ENCODE peak calls at places on chromosomes 6 and 20, in seven cellular contexts. X is upper lobe of right lung, T is mesothelial cell of epicardium, W is neural progenitor cell, C is HFFc6, M is Peyer's patch, L is heart right ventricle. O is an unnamed sample.

GRCh38 chr6:31479933-31480535 is 17.9 kb upstream of the MICB start:
- DNase-seq in X (no peak), T (no peak), W (no peak), C (no peak), M (no peak), L (no peak), O (no peak)

GRCh38 chr6:82874867-82875266 is 190.8 kb downstream of the UBE3D start:
- DNase-seq in X (no peak), T (no peak), W (no peak), C (no peak), M (no peak), L (no peak), O (no peak)

GRCh38 chr6:17098538-17098937 is 3.3 kb upstream of the STMND1 start:
- DNase-seq in X (no peak), T (no peak), W (no peak), C (peak), M (no peak), L (no peak), O (no peak)

GRCh38 chr6:158910484-158911075 is 89.4 kb downstream of the RSPH3 start:
- DNase-seq in X (no peak), T (peak), W (peak), C (no peak), M (peak), L (no peak), O (no peak)

GRCh38 chr20:49846206-49846807 is 33.7 kb downstream of the SLC9A8 start:
- DNase-seq in X (no peak), T (no peak), W (peak), C (peak), M (peak), L (no peak), O (no peak)

GRCh38 chr20:62408055-62408454 is 970 bp upstream of the CABLES2 start:
- DNase-seq in X (no peak), T (no peak), W (no peak), C (no peak), M (no peak), L (no peak), O (no peak)

GRCh38 chr20:37209661-37210314 is 30.4 kb upstream of the MROH8 start:
- DNase-seq in X (no peak), T (no peak), W (no peak), C (no peak), M (no peak), L (no peak), O (no peak)

GRCh38 chr6:73058736-73059135 is 166.6 kb downstream of the KHDC1L start:
- DNase-seq in X (no peak), T (no peak), W (no peak), C (peak), M (no peak), L (no peak), O (no peak)

GRCh38 chr20:23541330-23541729 is 27.0 kb downstream of the CST9L start:
- DNase-seq in X (no peak), T (no peak), W (peak), C (no peak), M (no peak), L (no peak), O (no peak)

GRCh38 chr6:128554302-128554701 is 33.9 kb upstream of the PTPRK start:
- DNase-seq in X (no peak), T (no peak), W (no peak), C (no peak), M (no peak), L (no peak), O (no peak)

GRCh38 chr20:52047811-52048302 is 143.7 kb downstream of the ZFP64 start:
- DNase-seq in X (no peak), T (no peak), W (peak), C (no peak), M (no peak), L (no peak), O (no peak)

GRCh38 chr6:139932671-139933070 is 558.2 kb upstream of the CITED2 start:
- DNase-seq in X (no peak), T (no peak), W (no peak), C (no peak), M (no peak), L (no peak), O (no peak)

GRCh38 chr6:87078983-87079616 is 15.8 kb downstream of the CGA start:
- DNase-seq in X (peak), T (peak), W (peak), C (peak), M (peak), L (peak), O (peak)

GRCh38 chr20:36308318-36308710 is 2.2 kb downstream of the DLGAP4 start:
- DNase-seq in X (peak), T (no peak), W (no peak), C (no peak), M (no peak), L (no peak), O (no peak)

GRCh38 chr6:3517350-3517749 is 60.5 kb upstream of the SLC22A23 start:
- DNase-seq in X (no peak), T (no peak), W (no peak), C (peak), M (no peak), L (no peak), O (peak)

GRCh38 chr6:40933864-40934263 is 105.2 kb downstream of the UNC5CL start:
- DNase-seq in X (no peak), T (no peak), W (no peak), C (no peak), M (no peak), L (no peak), O (no peak)

GRCh38 chr6:82785206-82785605 is 280.4 kb downstream of the UBE3D start:
- DNase-seq in X (no peak), T (no peak), W (no peak), C (no peak), M (no peak), L (no peak), O (no peak)

GRCh38 chr6:169028343-169028742 is 225.3 kb downstream of the THBS2 start:
- DNase-seq in X (no peak), T (no peak), W (no peak), C (no peak), M (no peak), L (no peak), O (no peak)

GRCh38 chr20:61744691-61745396 is 320.8 kb downstream of the TAF4 start:
- DNase-seq in X (no peak), T (no peak), W (no peak), C (no peak), M (no peak), L (no peak), O (peak)

GRCh38 chr6:72819609-72820008 is 197.7 kb downstream of the KCNQ5 start:
- DNase-seq in X (no peak), T (no peak), W (no peak), C (no peak), M (no peak), L (no peak), O (no peak)

GRCh38 chr20:10309326-10309725 is 90.7 kb downstream of the SNAP25 start:
- DNase-seq in X (no peak), T (no peak), W (no peak), C (peak), M (no peak), L (no peak), O (peak)

GRCh38 chr6:33320315-33321181 is 3.0 kb upstream of the ZBTB22 start:
- DNase-seq in X (no peak), T (no peak), W (no peak), C (peak), M (no peak), L (peak), O (no peak)

GRCh38 chr20:15109494-15109893 is 772.1 kb upstream of the FLRT3 start:
- DNase-seq in X (no peak), T (no peak), W (no peak), C (no peak), M (no peak), L (no peak), O (no peak)

GRCh38 chr6:117206951-117207687 is 58.2 kb upstream of the VGLL2 start:
- DNase-seq in X (no peak), T (no peak), W (peak), C (no peak), M (no peak), L (peak), O (no peak)

GRCh38 chr6:132483779-132484679 is 28.9 kb downstream of the STX7 start:
- DNase-seq in X (no peak), T (peak), W (peak), C (peak), M (no peak), L (no peak), O (peak)

GRCh38 chr6:52900536-52900935 is 9.0 kb downstream of the GSTA3 start:
- DNase-seq in X (no peak), T (no peak), W (no peak), C (no peak), M (no peak), L (no peak), O (no peak)

GRCh38 chr6:16717275-16717942 is 43.9 kb downstream of the ATXN1 start:
- DNase-seq in X (no peak), T (no peak), W (peak), C (no peak), M (no peak), L (no peak), O (no peak)

GRCh38 chr6:119310486-119311036 is 39.0 kb downstream of the MAN1A1 start:
- DNase-seq in X (no peak), T (no peak), W (no peak), C (no peak), M (no peak), L (no peak), O (no peak)

GRCh38 chr6:30397697-30398096 is 52.7 kb downstream of the RPP21 start:
- DNase-seq in X (no peak), T (no peak), W (peak), C (no peak), M (no peak), L (no peak), O (no peak)

GRCh38 chr20:1964659-1965405 is 29.0 kb downstream of the PDYN start:
- DNase-seq in X (no peak), T (no peak), W (peak), C (no peak), M (no peak), L (no peak), O (no peak)

GRCh38 chr6:32945106-32945761 is 4.4 kb upstream of the HLA-DMB start:
- DNase-seq in X (no peak), T (no peak), W (no peak), C (no peak), M (peak), L (no peak), O (no peak)

GRCh38 chr6:71035871-71036270 is 79.0 kb upstream of the B3GAT2 start:
- DNase-seq in X (no peak), T (no peak), W (no peak), C (no peak), M (no peak), L (no peak), O (no peak)

GRCh38 chr20:1674990-1675389 is 17.4 kb upstream of the SIRPG start:
- DNase-seq in X (no peak), T (no peak), W (no peak), C (no peak), M (no peak), L (no peak), O (no peak)

GRCh38 chr6:30283761-30284160 is 43.0 kb upstream of the TRIM39 start:
- DNase-seq in X (no peak), T (no peak), W (no peak), C (no peak), M (no peak), L (no peak), O (no peak)

GRCh38 chr20:63228786-63229185 is 6.9 kb upstream of the BIRC7 start:
- DNase-seq in X (no peak), T (no peak), W (no peak), C (no peak), M (no peak), L (no peak), O (no peak)

GRCh38 chr6:107657755-107658461 is 166.2 kb downstream of the SCML4 start:
- DNase-seq in X (peak), T (no peak), W (no peak), C (peak), M (peak), L (peak), O (no peak)

GRCh38 chr6:45479834-45480696 is 102.3 kb upstream of the SUPT3H start:
- DNase-seq in X (no peak), T (no peak), W (peak), C (peak), M (no peak), L (no peak), O (peak)

DNA sequence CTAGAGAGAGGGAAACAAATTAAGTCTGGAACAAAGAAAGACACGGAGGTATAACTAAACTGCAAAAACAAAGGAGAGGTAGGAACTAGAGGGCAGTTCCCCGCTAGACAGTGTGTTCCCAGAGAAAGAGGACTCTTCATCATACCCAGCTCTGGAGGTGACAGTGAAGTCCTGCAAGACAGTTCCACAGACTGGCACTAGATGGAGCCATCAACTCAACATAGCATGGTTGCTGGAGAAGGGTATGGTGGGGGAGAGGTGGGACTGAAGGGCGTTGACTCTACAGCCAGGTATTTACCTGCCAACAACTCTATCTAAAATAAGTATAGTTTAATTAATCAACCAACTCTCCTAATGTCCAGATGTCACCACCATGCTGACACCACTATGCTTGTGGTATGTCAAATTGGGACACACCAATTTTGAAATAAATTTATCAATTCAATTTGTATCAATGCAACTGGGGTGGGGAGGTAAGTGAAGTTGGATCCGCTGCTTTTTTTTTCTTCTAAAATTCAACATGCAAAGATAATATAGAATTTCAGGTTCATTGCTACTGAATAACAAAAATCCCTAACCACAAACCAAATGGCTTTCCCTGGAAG is 9.7 kb downstream of the BACH2 start:
- DNase-seq in X (no peak), T (no peak), W (peak), C (peak), M (peak), L (no peak), O (no peak)
- TF ChIP-seq CTCF in X (peak), T (no peak), W (peak), C (peak), M (peak), L (peak), O (peak)

GRCh38 chr6:44294832-44295791 is 18.0 kb downstream of the AARS2 start:
- DNase-seq in X (no peak), T (no peak), W (no peak), C (no peak), M (no peak), L (no peak), O (no peak)

GRCh38 chr6:44286747-44287146 is 16.5 kb downstream of the TMEM151B start:
- DNase-seq in X (no peak), T (no peak), W (no peak), C (no peak), M (no peak), L (no peak), O (no peak)

GRCh38 chr6:44289726-44290125 is 19.5 kb downstream of the TMEM151B start:
- DNase-seq in X (no peak), T (no peak), W (no peak), C (no peak), M (no peak), L (no peak), O (no peak)

GRCh38 chr6:44292661-44293365 is 20.3 kb downstream of the AARS2 start:
- DNase-seq in X (no peak), T (no peak), W (no peak), C (no peak), M (no peak), L (no peak), O (no peak)

DNA sequence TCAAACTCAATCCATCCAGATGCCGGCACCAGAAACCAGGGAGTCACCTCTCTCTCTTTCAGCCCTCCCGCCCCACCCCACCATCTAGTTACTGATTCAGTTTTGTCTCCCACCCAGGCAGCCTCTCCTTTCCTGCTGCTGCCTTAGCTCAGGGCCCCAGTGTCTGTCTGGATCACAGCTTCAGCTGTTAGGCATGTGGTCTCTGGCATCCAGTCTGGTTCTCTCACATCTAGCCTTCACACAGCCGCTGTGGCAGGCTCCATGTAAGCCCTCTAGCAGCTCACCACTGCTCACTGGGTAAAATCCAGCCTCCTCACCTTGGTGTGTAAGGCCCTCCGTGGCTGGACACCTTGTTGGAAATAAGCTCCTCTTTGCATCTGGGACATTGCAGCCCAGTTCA is 21.3 kb downstream of the AARS2 start:
- DNase-seq in X (no peak), T (no peak), W (no peak), C (no peak), M (no peak), L (no peak), O (no peak)
- TF ChIP-seq CTCF in X (no peak), T (no peak), W (no peak), C (no peak), M (no peak), L (no peak), O (no peak)

GRCh38 chr6:26273673-26274595 is 91.1 kb upstream of the BTN3A2 start:
- DNase-seq in X (no peak), T (no peak), W (no peak), C (no peak), M (peak), L (no peak), O (no peak)

GRCh38 chr6:26270121-26270861 is 94.7 kb upstream of the BTN3A2 start:
- DNase-seq in X (no peak), T (no peak), W (peak), C (no peak), M (peak), L (no peak), O (no peak)

GRCh38 chr6:26271640-26272090 is 93.3 kb upstream of the BTN3A2 start:
- DNase-seq in X (no peak), T (peak), W (no peak), C (no peak), M (no peak), L (no peak), O (no peak)

GRCh38 chr6:26270903-26271639 is 93.9 kb upstream of the BTN3A2 start:
- DNase-seq in X (peak), T (peak), W (peak), C (peak), M (peak), L (peak), O (peak)

GRCh38 chr6:26272171-26272631 is 92.8 kb upstream of the BTN3A2 start:
- DNase-seq in X (peak), T (peak), W (peak), C (no peak), M (peak), L (peak), O (no peak)
- TF ChIP-seq CTCF in X (no peak), T (no peak), W (no peak), C (no peak), M (peak), L (no peak), O (no peak)

GRCh38 chr6:95794749-95795148 is 217.4 kb downstream of the MANEA start:
- DNase-seq in X (no peak), T (no peak), W (no peak), C (no peak), M (no peak), L (no peak), O (no peak)

GRCh38 chr6:95797054-95797453 is 218.7 kb upstream of the FUT9 start:
- DNase-seq in X (no peak), T (no peak), W (no peak), C (no peak), M (no peak), L (no peak), O (no peak)

GRCh38 chr6:95790787-95791186 is 213.5 kb downstream of the MANEA start:
- DNase-seq in X (no peak), T (no peak), W (no peak), C (no peak), M (no peak), L (no peak), O (no peak)

GRCh38 chr6:95795927-95796326 is 218.6 kb downstream of the MANEA start:
- DNase-seq in X (no peak), T (no peak), W (no peak), C (no peak), M (no peak), L (no peak), O (no peak)
- TF ChIP-seq CTCF in X (no peak), T (no peak), W (no peak), C (no peak), M (no peak), L (no peak), O (no peak)

DNA sequence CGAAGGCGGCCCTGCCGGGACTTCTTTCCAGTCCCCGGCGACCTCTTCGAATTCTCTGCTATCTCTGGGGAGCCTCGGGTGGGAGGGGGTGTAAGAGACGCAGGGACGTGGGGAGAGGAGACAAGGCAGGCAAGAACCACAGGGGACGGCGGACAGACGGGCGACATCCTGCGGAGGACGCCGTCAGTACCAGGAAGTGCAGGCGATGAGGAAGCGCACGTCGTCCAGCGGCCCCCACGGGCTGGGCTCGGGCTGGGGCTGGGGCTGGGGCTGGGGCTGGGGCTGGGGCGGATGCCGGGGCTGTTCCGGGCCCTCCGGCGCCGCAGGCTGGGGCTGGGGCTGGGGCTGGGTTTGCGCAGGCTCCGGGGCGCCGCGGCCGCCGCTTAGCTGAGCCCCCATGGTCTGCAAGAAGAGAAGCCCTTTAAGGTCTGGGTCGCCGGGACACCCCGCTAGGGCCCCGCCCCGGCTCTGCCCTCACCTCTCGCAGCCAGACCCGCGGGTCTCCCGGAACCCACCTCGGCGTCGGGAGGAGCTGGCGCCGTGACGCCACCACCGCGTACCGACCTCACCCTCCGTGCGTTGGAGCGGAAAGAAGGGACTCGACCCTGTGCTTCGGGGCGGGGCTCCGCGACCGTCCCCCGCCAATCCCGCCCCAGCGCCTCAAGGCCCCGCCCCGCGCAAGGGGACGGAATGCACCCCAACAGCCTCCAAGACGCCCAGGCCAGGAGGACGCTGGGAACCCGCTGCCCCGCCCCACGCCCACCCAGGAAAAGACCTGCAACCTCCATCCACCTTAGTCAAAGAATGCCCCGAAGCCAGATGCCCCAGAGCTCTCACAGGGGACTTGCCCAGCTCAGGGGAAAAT is at the start of gene MMP24OS:
- DNase-seq in X (peak), T (peak), W (peak), C (peak), M (peak), L (peak), O (peak)
- TF ChIP-seq CTCF in X (peak), T (no peak), W (peak), C (peak), M (peak), L (no peak), O (peak)

GRCh38 chr6:81073323-81073722 is 679.2 kb downstream of the TENT5A start:
- DNase-seq in X (no peak), T (no peak), W (no peak), C (no peak), M (no peak), L (no peak), O (no peak)

GRCh38 chr6:81075974-81076373 is 676.5 kb downstream of the TENT5A start:
- DNase-seq in X (no peak), T (no peak), W (peak), C (no peak), M (no peak), L (no peak), O (no peak)
- TF ChIP-seq CTCF in X (peak), T (peak), W (peak), C (peak), M (no peak), L (peak), O (peak)

O was measured in AG09309.